ENCODE peak calls at places on chromosome X, in seven cellular contexts. F is ELR; I is effector CD4-positive, alpha-beta T cell; E is iPS-NIHi11; G is cardiac muscle cell; M is Daoy; O is stimulated activated CD8-positive, alpha-beta memory T cell treated with anti-CD3 and anti-CD28 coated beads, Interleukin-7, amount 100 ng/mL, for 24 hours. L is an unnamed sample.

GRCh38 chrX:136030357-136031225 is 45.4 kb downstream of the SLC9A6 start:
- DNase-seq in F (no peak), I (no peak), E (no peak), G (peak), M (peak), O (no peak), L (no peak)

GRCh38 chrX:94178145-94178790 is 504.3 kb downstream of the FAM133A start:
- DNase-seq in F (peak), I (no peak), E (no peak), G (no peak), M (no peak), O (no peak), L (no peak)

GRCh38 chrX:133258481-133258880 is 40.3 kb upstream of the TFDP3 start:
- DNase-seq in F (no peak), I (no peak), E (no peak), G (no peak), M (no peak), O (no peak), L (no peak)

GRCh38 chrX:100750901-100751300 is 19.0 kb upstream of the SYTL4 start:
- DNase-seq in F (peak), I (no peak), E (no peak), G (no peak), M (no peak), O (no peak), L (no peak)

GRCh38 chrX:13396887-13397286 is 77.0 kb upstream of the ATXN3L start:
- DNase-seq in F (peak), I (no peak), E (no peak), G (no peak), M (no peak), O (no peak), L (no peak)

GRCh38 chrX:53362439-53362838 is 60.0 kb downstream of the SMC1A start:
- DNase-seq in F (no peak), I (no peak), E (no peak), G (no peak), M (no peak), O (no peak), L (no peak)

GRCh38 chrX:134661295-134661694 is 3.0 kb upstream of the PLAC1 start:
- DNase-seq in F (no peak), I (no peak), E (no peak), G (no peak), M (no peak), O (no peak), L (no peak)

GRCh38 chrX:150547511-150548115 is 20.8 kb upstream of the MTM1 start:
- DNase-seq in F (peak), I (no peak), E (peak), G (peak), M (peak), O (no peak), L (no peak)

GRCh38 chrX:10076765-10077164 is 80.0 kb upstream of the CLCN4 start:
- DNase-seq in F (no peak), I (no peak), E (no peak), G (no peak), M (no peak), O (no peak), L (no peak)

GRCh38 chrX:39736219-39737211 is 361.2 kb downstream of the BCOR start:
- DNase-seq in F (peak), I (no peak), E (no peak), G (no peak), M (peak), O (no peak), L (no peak)

GRCh38 chrX:53004038-53004437 is 44.6 kb upstream of the GPR173 start:
- DNase-seq in F (no peak), I (no peak), E (no peak), G (peak), M (no peak), O (no peak), L (no peak)

GRCh38 chrX:112644713-112645112 is 35.0 kb downstream of the LHFPL1 start:
- DNase-seq in F (no peak), I (no peak), E (no peak), G (no peak), M (no peak), O (no peak), L (no peak)

GRCh38 chrX:40423299-40423698 is 157.5 kb upstream of the ATP6AP2 start:
- DNase-seq in F (no peak), I (no peak), E (no peak), G (no peak), M (no peak), O (no peak), L (no peak)

GRCh38 chrX:18885317-18886004 is 98.5 kb downstream of the PHKA2 start:
- DNase-seq in F (no peak), I (no peak), E (no peak), G (no peak), M (no peak), O (no peak), L (no peak)

GRCh38 chrX:105695451-105695850 is 126.9 kb upstream of the NRK start:
- DNase-seq in F (peak), I (no peak), E (no peak), G (no peak), M (peak), O (no peak), L (no peak)

GRCh38 chrX:10797493-10797892 is 177.1 kb upstream of the MID1 start:
- DNase-seq in F (no peak), I (no peak), E (no peak), G (no peak), M (no peak), O (no peak), L (no peak)

GRCh38 chrX:130467936-130468335 is 66.1 kb downstream of the RBMX2 start:
- DNase-seq in F (no peak), I (no peak), E (no peak), G (no peak), M (no peak), O (no peak), L (no peak)

GRCh38 chrX:69309074-69309792 is 144.0 kb upstream of the PJA1 start:
- DNase-seq in F (no peak), I (no peak), E (no peak), G (no peak), M (no peak), O (no peak), L (no peak)

GRCh38 chrX:113157496-113157895 is 316.9 kb upstream of the AMOT start:
- DNase-seq in F (no peak), I (no peak), E (no peak), G (no peak), M (no peak), O (no peak), L (no peak)

GRCh38 chrX:17635231-17635630 is 102.1 kb upstream of the SCML1 start:
- DNase-seq in F (no peak), I (no peak), E (peak), G (peak), M (no peak), O (no peak), L (no peak)

GRCh38 chrX:9797961-9798360 is 11.7 kb downstream of the SHROOM2 start:
- DNase-seq in F (no peak), I (no peak), E (no peak), G (peak), M (no peak), O (no peak), L (no peak)

GRCh38 chrX:93420090-93420489 is 253.3 kb downstream of the NAP1L3 start:
- DNase-seq in F (no peak), I (no peak), E (peak), G (peak), M (no peak), O (no peak), L (no peak)

GRCh38 chrX:11215191-11215921 is 77.9 kb upstream of the AMELX start:
- DNase-seq in F (no peak), I (no peak), E (peak), G (no peak), M (no peak), O (no peak), L (no peak)

GRCh38 chrX:86002076-86002896 is 45.1 kb downstream of the CHM start:
- DNase-seq in F (peak), I (no peak), E (peak), G (peak), M (peak), O (no peak), L (no peak)

GRCh38 chrX:150348365-150348764 is 14.8 kb upstream of the MAMLD1 start:
- DNase-seq in F (no peak), I (no peak), E (peak), G (no peak), M (peak), O (no peak), L (no peak)

GRCh38 chrX:10001496-10001895 is 34.3 kb downstream of the CLDN34 start:
- DNase-seq in F (no peak), I (no peak), E (no peak), G (no peak), M (no peak), O (no peak), L (no peak)

GRCh38 chrX:69085151-69085550 is 80.1 kb downstream of the PJA1 start:
- DNase-seq in F (no peak), I (no peak), E (no peak), G (no peak), M (no peak), O (no peak), L (no peak)

GRCh38 chrX:123219916-123220315 is 35.8 kb downstream of the GRIA3 start:
- DNase-seq in F (no peak), I (no peak), E (peak), G (peak), M (no peak), O (no peak), L (no peak)

GRCh38 chrX:73556159-73556558 is 6.8 kb upstream of the CHIC1 start:
- DNase-seq in F (no peak), I (no peak), E (no peak), G (no peak), M (no peak), O (no peak), L (no peak)

GRCh38 chrX:100363926-100364325 is 46.1 kb downstream of the PCDH19 start:
- DNase-seq in F (no peak), I (no peak), E (no peak), G (no peak), M (no peak), O (no peak), L (no peak)

GRCh38 chrX:102651242-102651967 is at the start of gene GPRASP1:
- DNase-seq in F (peak), I (peak), E (peak), G (peak), M (peak), O (no peak), L (no peak)

GRCh38 chrX:73963682-73964081 is 340.3 kb upstream of the ZCCHC13 start:
- DNase-seq in F (no peak), I (no peak), E (no peak), G (no peak), M (no peak), O (no peak), L (no peak)

GRCh38 chrX:16836371-16836770 is 33.8 kb downstream of the RBBP7 start:
- DNase-seq in F (peak), I (no peak), E (peak), G (peak), M (peak), O (no peak), L (no peak)

GRCh38 chrX:102546818-102547493 is 30.4 kb upstream of the TMSB15A start:
- DNase-seq in F (no peak), I (no peak), E (no peak), G (no peak), M (peak), O (no peak), L (no peak)

GRCh38 chrX:9272166-9272565 is 192.7 kb upstream of the TBL1X start:
- DNase-seq in F (no peak), I (no peak), E (no peak), G (no peak), M (no peak), O (no peak), L (no peak)